ENCODE peak calls at places on chromosomes 11 and 22, in four cellular contexts. R is left colon, W is Caco-2, K is iris pigment epithelial cell. G is an unnamed sample.

GRCh38 chr11:74784234-74784633 is 35.6 kb downstream of the RNF169 start:
- DNase-seq in R (no peak), W (no peak), K (no peak), G (no peak)

GRCh38 chr22:48531721-48532435 is 1295.8 kb downstream of the BRD1 start:
- DNase-seq in R (no peak), W (no peak), K (no peak), G (no peak)

GRCh38 chr11:113952588-113952987 is 22.3 kb upstream of the HTR3A start:
- DNase-seq in R (no peak), W (no peak), K (no peak), G (no peak)

GRCh38 chr11:20363500-20364411 is at the start of gene HTATIP2:
- DNase-seq in R (peak; percentile 88), W (peak; percentile 81), K (peak; percentile 61), G (peak; percentile 48)

GRCh38 chr11:108286369-108286768 is 63.5 kb downstream of the ATM start:
- DNase-seq in R (no peak), W (no peak), K (no peak), G (no peak)

GRCh38 chr11:20110908-20111669 is 49.2 kb downstream of the DBX1 start:
- DNase-seq in R (peak; percentile 48), W (peak; percentile 78), K (peak; percentile 66), G (peak; percentile 71)

GRCh38 chr11:58654908-58655296 is 32.4 kb downstream of the CNTF start:
- DNase-seq in R (no peak), W (no peak), K (no peak), G (no peak)

GRCh38 chr11:129719037-129719436 is 96.6 kb upstream of the TMEM45B start:
- DNase-seq in R (no peak), W (no peak), K (no peak), G (no peak)

GRCh38 chr11:84607975-84608787 is 1019.0 kb downstream of the DLG2 start:
- DNase-seq in R (no peak), W (no peak), K (no peak), G (no peak)

GRCh38 chr22:50620861-50621490 is 7.0 kb downstream of the ARSA start:
- DNase-seq in R (peak; percentile 56), W (no peak), K (no peak), G (no peak)

GRCh38 chr11:119895981-119896380 is 167.0 kb upstream of the NECTIN1 start:
- DNase-seq in R (no peak), W (no peak), K (no peak), G (no peak)

GRCh38 chr22:42492323-42492690 is 27.3 kb downstream of the RRP7A start:
- DNase-seq in R (no peak), W (no peak), K (no peak), G (no peak)

GRCh38 chr11:7143908-7144307 is 55.1 kb downstream of the RBMXL2 start:
- DNase-seq in R (no peak), W (no peak), K (peak; percentile 21), G (peak; percentile 15)

GRCh38 chr11:121369366-121369765 is 76.8 kb downstream of the SC5D start:
- DNase-seq in R (no peak), W (no peak), K (no peak), G (no peak)

GRCh38 chr11:105211806-105212531 is 72.4 kb upstream of the CARD18 start:
- DNase-seq in R (no peak), W (no peak), K (peak; percentile 66), G (peak; percentile 35)

GRCh38 chr11:110199184-110199981 is 97.0 kb downstream of the RDX start:
- DNase-seq in R (no peak), W (peak; percentile 38), K (peak; percentile 92), G (no peak)

GRCh38 chr11:3177931-3178330 is 12.8 kb upstream of the OSBPL5 start:
- DNase-seq in R (no peak), W (no peak), K (peak; percentile 60), G (peak; percentile 43)

GRCh38 chr22:35914665-35915476 is 113.8 kb downstream of the RBFOX2 start:
- DNase-seq in R (peak; percentile 35), W (peak; percentile 87), K (peak; percentile 93), G (peak; percentile 94)

GRCh38 chr22:48742556-48743343 is 1084.9 kb downstream of the BRD1 start:
- DNase-seq in R (no peak), W (no peak), K (no peak), G (no peak)

GRCh38 chr11:125214466-125215204 is 50.1 kb downstream of the PKNOX2 start:
- DNase-seq in R (no peak), W (no peak), K (peak; percentile 6), G (peak; percentile 20)

GRCh38 chr11:27977031-27977430 is 130.9 kb downstream of the KIF18A start:
- DNase-seq in R (no peak), W (no peak), K (peak; percentile 70), G (no peak)